ENCODE peak calls at places on chromosomes 6 and 20, in four cellular contexts. E, S, Q and M are unnamed samples. For H3K4me1 and H3K36me3, the result is how much of the 10 kb centered on the place peaks cover.

GRCh38 chr6:107822154-107823046 is 1.7 kb downstream of the SCML4 start:
- DNase-seq in S (no peak), E (peak), Q (no peak), M (peak)

GRCh38 chr6:24930386-24930785 is 5.4 kb downstream of the RIPOR2 start:
- DNase-seq in Q (no peak), S (no peak), E (no peak), M (no peak)

GRCh38 chr6:35719830-35720733 is 16.8 kb upstream of the ARMC12 start:
- DNase-seq in Q (peak), S (peak), E (peak), M (no peak)

GRCh38 chr6:6952484-6952883 is 155.3 kb upstream of the RREB1 start:
- DNase-seq in Q (no peak), S (no peak), E (no peak), M (no peak)

GRCh38 chr6:169961772-169962561 is 210.5 kb downstream of the ERMARD start:
- DNase-seq in Q (peak), S (peak), E (peak), M (peak)

GRCh38 chr6:37695857-37696219 is 1.8 kb downstream of the MDGA1 start:
- DNase-seq in S (no peak), E (no peak), Q (no peak), M (no peak)

GRCh38 chr6:119587537-119587936 is 238.0 kb upstream of the MAN1A1 start:
- DNase-seq in E (no peak), Q (no peak), S (no peak), M (no peak)

GRCh38 chr6:10154251-10154650 is 260.6 kb downstream of the TFAP2A start:
- DNase-seq in E (no peak), Q (no peak), S (no peak), M (no peak)

GRCh38 chr20:35954907-35955251 is 577 bp upstream of the SCAND1 start:
- DNase-seq in S (no peak), Q (no peak), E (no peak), M (no peak)

GRCh38 chr6:33206864-33207568 is 1.3 kb upstream of the RING1 start:
- DNase-seq in E (peak), Q (no peak), S (no peak), M (no peak)

GRCh38 chr6:152595507-152595906 is 41.7 kb downstream of the SYNE1 start:
- DNase-seq in S (no peak), E (peak), Q (no peak), M (no peak)

GRCh38 chr6:83198486-83199172 is 5.5 kb downstream of the RWDD2A start:
- DNase-seq in Q (no peak), E (no peak), S (no peak), M (no peak)

GRCh38 chr20:8424010-8424409 is 291.9 kb downstream of the PLCB1 start:
- DNase-seq in Q (no peak), S (no peak), E (no peak), M (no peak)

GRCh38 chr6:112877134-112878100 is 530.3 kb downstream of the RFPL4B start:
- DNase-seq in E (no peak), Q (no peak), S (no peak), M (no peak)

GRCh38 chr20:13953227-13953626 is 37.2 kb downstream of the SEL1L2 start:
- DNase-seq in Q (no peak), E (peak), S (no peak), M (no peak)

GRCh38 chr6:118895241-118895561 is 1.2 kb downstream of the ASF1A start:
- DNase-seq in S (no peak), E (no peak), Q (no peak), M (no peak)

GRCh38 chr6:149476789-149477455 is 7.9 kb downstream of the ZC3H12D start:
- DNase-seq in E (no peak), S (no peak), Q (no peak), M (no peak)

GRCh38 chr20:25233016-25233772 is 14.7 kb upstream of the PYGB start:
- DNase-seq in Q (peak), E (no peak), S (peak), M (no peak)

GRCh38 chr20:50003253-50003656 is 20.5 kb downstream of the SNAI1 start:
- DNase-seq in S (no peak), E (no peak), Q (no peak), M (no peak)

GRCh38 chr20:14333734-14334133 is 3.7 kb downstream of the FLRT3 start:
- DNase-seq in S (no peak), Q (no peak), E (no peak), M (no peak)

GRCh38 chr6:110538416-110539060 is 62.1 kb upstream of the SLC22A16 start:
- DNase-seq in Q (no peak), S (no peak), E (no peak), M (no peak)

GRCh38 chr6:37029249-37029959 is 23.9 kb downstream of the FGD2 start:
- DNase-seq in E (peak), S (peak), Q (no peak), M (peak)

GRCh38 chr6:10030942-10031537 is 383.8 kb downstream of the TFAP2A start:
- DNase-seq in E (no peak), Q (no peak), S (no peak), M (no peak)

GRCh38 chr20:49140411-49140810 is 47.7 kb downstream of the STAU1 start:
- DNase-seq in Q (no peak), S (no peak), E (no peak), M (no peak)

GRCh38 chr6:14121936-14122344 is 4.4 kb downstream of the CD83 start:
- DNase-seq in E (no peak), S (peak), Q (no peak), M (no peak)

GRCh38 chr6:152635949-152636674 is 1.1 kb downstream of the SYNE1 start:
- DNase-seq in Q (no peak), E (peak), S (peak), M (peak)

GRCh38 chr20:59371429-59371828 is 71.0 kb downstream of the EDN3 start:
- DNase-seq in E (no peak), S (no peak), Q (no peak), M (no peak)
- H3K27ac ChIP-seq in E (no peak), S (no peak), Q (no peak), M (no peak)

GRCh38 chr20:51961964-51962761 is 159.8 kb upstream of the SALL4 start:
- DNase-seq in Q (no peak), E (no peak), S (no peak), M (no peak)
- H3K4me1 ChIP-seq in Q (under half), E (under half), S (under half), M (under half)

GRCh38 chr20:21344216-21344615 is 41.1 kb downstream of the XRN2 start:
- DNase-seq in Q (no peak), S (no peak), E (no peak), M (no peak)
- H3K36me3 ChIP-seq in Q (under half), S (half or more), E (half or more), M (under half)

GRCh38 chr6:136249336-136249735 is 775 bp downstream of the MTFR2 start:
- DNase-seq in S (no peak), Q (no peak), E (no peak), M (no peak)
- H3K27ac ChIP-seq in S (no peak), Q (no peak), E (no peak), M (no peak)

DNA sequence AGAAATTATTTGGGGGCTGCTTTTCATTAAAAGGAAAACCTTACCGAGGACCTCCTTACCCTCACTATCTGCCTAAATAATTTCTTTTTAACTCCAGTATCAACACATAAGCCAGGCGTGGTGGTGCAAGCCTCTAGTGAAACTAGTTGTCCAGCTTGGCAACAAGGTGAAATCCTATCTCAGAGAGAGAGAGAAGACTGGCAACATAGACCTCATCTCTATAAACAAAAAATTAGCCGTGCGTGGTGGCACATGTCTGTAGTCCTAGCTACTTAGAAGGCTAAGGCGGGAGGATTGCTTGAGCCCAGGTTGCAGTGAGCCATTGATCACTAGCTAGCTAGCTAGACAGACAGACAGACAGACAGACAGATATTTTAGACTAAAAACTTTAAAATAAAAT is 92.5 kb downstream of the ARMC2 start:
- DNase-seq in E (no peak), S (no peak), Q (no peak), M (no peak)
- H3K4me1 ChIP-seq in E (under half), S (under half), Q (under half), M (under half)

GRCh38 chr6:42846505-42846904 is 32.9 kb upstream of the RPL7L1 start:
- DNase-seq in Q (no peak), E (no peak), S (no peak), M (no peak)

GRCh38 chr6:42848700-42849099 is 30.7 kb upstream of the RPL7L1 start:
- DNase-seq in Q (no peak), E (no peak), S (no peak), M (no peak)

DNA sequence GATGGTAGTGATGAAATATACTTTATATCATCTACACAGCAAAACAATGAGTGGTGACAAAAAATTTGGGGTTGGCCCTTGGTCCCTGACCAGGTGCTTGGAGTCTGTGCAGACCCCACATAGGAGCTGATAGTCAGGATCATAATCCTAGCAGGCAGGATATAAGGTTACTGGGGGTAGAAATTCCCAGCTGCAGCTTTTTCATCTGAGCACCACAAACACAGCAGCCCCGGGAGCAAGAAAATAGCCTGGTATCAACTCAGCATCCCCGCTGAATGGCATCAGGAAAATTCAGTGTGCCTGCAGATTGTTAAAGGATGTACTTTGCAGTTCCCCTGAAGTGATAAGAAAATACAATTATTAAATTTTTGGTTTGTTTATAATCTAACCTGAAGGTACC is 27.8 kb upstream of the RPL7L1 start:
- DNase-seq in S (no peak), E (no peak), Q (no peak), M (no peak)
- H3K36me3 ChIP-seq in S (half or more), E (under half), Q (under half), M (under half)

GRCh38 chr20:57398901-57399535 is 7.8 kb downstream of the RBM38 start:
- DNase-seq in Q (no peak), E (no peak), S (peak), M (peak)
- H3K27ac ChIP-seq in Q (peak), E (no peak), S (peak), M (peak)

GRCh38 chr6:129138739-129139405 is 255.9 kb downstream of the LAMA2 start:
- DNase-seq in S (no peak), Q (no peak), E (no peak), M (no peak)

GRCh38 chr6:129135421-129135820 is 252.5 kb downstream of the LAMA2 start:
- DNase-seq in E (no peak), S (no peak), Q (no peak), M (no peak)

GRCh38 chr6:129134535-129134934 is 251.6 kb downstream of the LAMA2 start:
- DNase-seq in S (no peak), Q (no peak), E (no peak), M (no peak)

GRCh38 chr6:129133770-129134192 is 250.8 kb downstream of the LAMA2 start:
- DNase-seq in Q (no peak), S (no peak), E (no peak), M (no peak)

DNA sequence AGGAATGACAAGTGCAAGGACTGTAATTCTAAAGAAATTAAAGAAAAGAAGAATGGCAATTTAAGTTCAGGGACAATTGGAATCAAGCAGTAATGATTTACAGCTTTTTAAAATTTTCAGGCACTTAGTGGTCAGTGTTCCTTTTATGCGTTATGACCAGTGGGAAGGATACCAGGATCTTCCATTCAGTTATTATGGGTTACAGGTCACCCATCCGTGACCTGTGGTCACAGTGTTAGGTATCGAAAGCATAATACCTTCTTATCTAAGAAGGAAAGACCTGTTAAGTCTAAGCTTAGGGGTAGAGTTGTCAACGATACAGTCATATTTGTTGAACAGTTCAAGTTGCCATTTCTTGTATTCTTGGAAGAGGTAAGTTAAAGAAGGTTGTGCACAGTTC is 253.8 kb downstream of the LAMA2 start:
- DNase-seq in E (no peak), Q (no peak), S (no peak), M (no peak)
- H3K4me1 ChIP-seq in E (under half), Q (under half), S (under half), M (under half)